ENCODE peak calls at places on chromosome 3, in seven cellular contexts. F is H9, V is ascending aorta, O is colonic mucosa, D is RWPE2, Q is osteoblast, X is cardiac muscle cell. H is an unnamed sample.

GRCh38 chr3:41120461-41120860 is 78.8 kb upstream of the CTNNB1 start:
- DNase-seq in X (no peak), F (no peak), D (no peak), O (no peak), Q (no peak), V (no peak), H (no peak)

GRCh38 chr3:47870156-47870555 is 67.2 kb downstream of the DHX30 start:
- DNase-seq in Q (peak; percentile 71), O (no peak), F (no peak), V (no peak), D (no peak), X (no peak), H (no peak)

GRCh38 chr3:177210744-177211502 is 13.6 kb upstream of the TBL1XR1 start:
- DNase-seq in X (no peak), D (no peak), F (no peak), Q (no peak), V (peak; percentile 43), O (peak; percentile 38), H (no peak)

GRCh38 chr3:31240013-31240412 is 292.7 kb upstream of the STT3B start:
- DNase-seq in O (no peak), X (no peak), F (no peak), V (no peak), D (no peak), Q (no peak), H (no peak)

GRCh38 chr3:186166036-186166435 is 57.1 kb upstream of the ETV5 start:
- DNase-seq in F (no peak), D (no peak), O (no peak), V (no peak), Q (no peak), X (no peak), H (no peak)

GRCh38 chr3:160622263-160623045 is 54.5 kb upstream of the ARL14 start:
- DNase-seq in X (no peak), Q (peak; percentile 35), V (no peak), O (no peak), F (no peak), D (no peak), H (peak; percentile 9)

GRCh38 chr3:10534066-10534465 is 28.7 kb upstream of the ATP2B2 start:
- DNase-seq in D (no peak), F (no peak), V (peak; percentile 30), O (peak; percentile 5), Q (no peak), X (no peak), H (no peak)

GRCh38 chr3:123153821-123154323 is 47.9 kb upstream of the SEC22A start:
- DNase-seq in F (peak; percentile 18), V (no peak), X (no peak), O (peak; percentile 10), D (no peak), Q (no peak), H (no peak)

GRCh38 chr3:43497905-43498365 is 123.9 kb downstream of the ANO10 start:
- DNase-seq in D (no peak), Q (no peak), V (no peak), O (no peak), X (peak; percentile 50), F (no peak), H (peak; percentile 39)

GRCh38 chr3:138727371-138727770 is 107.4 kb downstream of the PIK3CB start:
- DNase-seq in X (no peak), O (no peak), Q (no peak), D (no peak), V (no peak), F (no peak), H (no peak)

DNA sequence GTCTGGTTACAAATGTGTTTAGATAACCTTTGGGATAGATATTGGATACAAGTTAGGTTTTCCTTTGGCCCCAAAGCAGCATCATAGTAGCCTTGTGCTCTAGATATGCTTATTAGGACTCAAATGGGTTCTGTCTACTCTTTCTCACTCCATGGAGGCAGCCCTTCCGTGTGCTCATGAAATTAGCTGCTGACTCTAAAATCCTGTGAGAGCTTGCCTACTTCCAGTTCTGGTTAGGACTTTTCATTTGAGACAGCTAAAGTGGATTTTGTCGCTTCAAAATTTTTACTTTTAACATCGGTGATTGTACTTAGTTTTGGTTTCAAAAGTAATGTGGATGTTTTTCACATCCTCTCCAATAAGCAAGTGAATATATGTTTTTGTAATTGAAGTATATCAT is 1.6 kb downstream of the CDV3 start:
- DNase-seq in O (no peak), X (no peak), D (no peak), F (no peak), V (no peak), Q (no peak), H (no peak)
- H3K4me1 ChIP-seq in O (peaks cover 18% of the 10 kb centered on the region), X (peaks cover 15% of the 10 kb centered on the region), D (peaks cover 37% of the 10 kb centered on the region), F (no peaks in the 10 kb centered on the region), V (peaks cover 26% of the 10 kb centered on the region), Q (peaks cover 51% of the 10 kb centered on the region), H (peaks cover 32% of the 10 kb centered on the region)

DNA sequence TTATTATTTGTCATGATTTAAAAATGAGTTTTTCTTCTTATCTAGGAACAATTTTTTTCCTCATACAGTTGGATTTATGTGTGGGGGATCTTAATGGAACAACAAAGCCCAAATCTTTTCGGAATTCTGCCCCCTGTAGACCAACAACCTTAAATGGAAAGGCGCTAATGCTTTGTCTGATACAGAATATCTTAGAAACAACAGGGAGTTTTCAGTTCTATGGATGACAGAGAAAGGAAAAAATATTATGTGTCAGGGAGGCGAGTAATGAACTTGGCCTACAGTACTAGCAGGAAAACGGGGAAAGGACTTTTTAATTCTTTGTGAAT is 592 bp downstream of the MOBP start:
- DNase-seq in X (no peak), D (no peak), O (no peak), Q (no peak), F (no peak), V (no peak), H (no peak)
- TF ChIP-seq CTCF in X (no peak), D (no peak), O (no peak), Q (no peak), F (peak; percentile 68), V (no peak), H (no peak)

DNA sequence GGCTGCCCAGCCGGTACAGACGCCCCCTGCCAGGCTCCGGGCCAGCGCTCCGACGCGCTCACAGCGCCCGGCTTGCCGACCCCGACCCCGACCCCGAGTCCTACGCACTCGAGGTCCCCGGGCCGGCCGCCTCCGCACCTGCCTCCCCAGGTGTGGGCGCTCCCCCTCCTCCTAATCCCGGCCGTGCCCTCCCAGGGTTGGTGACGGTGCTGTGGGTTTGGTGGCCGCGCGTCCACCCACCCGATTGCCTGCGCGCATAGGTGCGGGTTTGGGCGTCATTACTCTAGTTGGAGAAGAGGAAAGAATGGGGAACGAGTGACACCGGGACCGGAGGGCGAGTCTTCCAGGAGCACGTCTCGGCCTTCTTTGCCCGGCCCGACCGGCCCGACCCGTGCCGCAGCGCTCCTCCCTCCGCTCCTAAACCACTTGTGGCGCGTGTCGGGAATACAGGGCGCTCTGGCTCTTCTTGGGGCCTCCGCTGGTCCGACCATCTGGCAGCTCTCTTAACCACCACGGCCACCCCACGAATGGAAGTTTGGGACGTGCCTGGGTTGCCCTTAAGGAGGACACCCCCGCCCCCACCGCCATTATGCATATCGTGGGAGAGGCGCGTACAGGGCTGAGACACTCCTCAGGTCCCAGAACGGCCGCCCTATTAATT is 814 bp upstream of the THRB start:
- DNase-seq in O (peak; percentile 77), X (peak; percentile 21), F (peak; percentile 70), Q (peak; percentile 56), V (peak; percentile 79), D (peak; percentile 67), H (no peak)
- H3K27me3 ChIP-seq in O (no peaks in the 10 kb centered on the region), X (peaks cover 55% of the 10 kb centered on the region), F (peaks cover 6% of the 10 kb centered on the region), Q (peaks cover 39% of the 10 kb centered on the region), V (no peaks in the 10 kb centered on the region), D (no peaks in the 10 kb centered on the region), H (no peaks in the 10 kb centered on the region)

GRCh38 chr3:144114767-144115166 is 143.1 kb downstream of the DIPK2A start:
- DNase-seq in V (no peak), X (peak; percentile 14), Q (no peak), F (no peak), D (no peak), O (no peak), H (no peak)
- H3K4me1 ChIP-seq in V (no peaks in the 10 kb centered on the region), X (peaks cover 3% of the 10 kb centered on the region), Q (peaks cover 3% of the 10 kb centered on the region), F (peaks cover 4% of the 10 kb centered on the region), D (no peaks in the 10 kb centered on the region), O (no peaks in the 10 kb centered on the region), H (no peaks in the 10 kb centered on the region)